ENCODE peak calls at places on chromosomes 6 and 20, in eight cellular contexts. S is BJ, O is neural crest cell, M is heart left ventricle, I is hepatocyte, Z is transverse colon, X is RWPE1, U is H9. N is an unnamed sample.

GRCh38 chr6:149454405-149454848 is 30.4 kb downstream of the ZC3H12D start:
- DNase-seq in S (peak), O (no peak), M (peak), I (peak), Z (peak), X (peak), U (no peak), N (no peak)

GRCh38 chr6:17986656-17987575 is 519 bp downstream of the KIF13A start:
- DNase-seq in S (no peak), O (peak), M (peak), I (peak), Z (peak), X (peak), U (peak), N (peak)

GRCh38 chr6:144550392-144550791 is 265.3 kb downstream of the UTRN start:
- DNase-seq in S (no peak), O (no peak), M (no peak), I (no peak), Z (no peak), X (no peak), U (no peak), N (no peak)

GRCh38 chr20:34022154-34022842 is 28.6 kb downstream of the RALY start:
- DNase-seq in S (no peak), O (no peak), M (no peak), I (peak), Z (no peak), X (peak), U (no peak), N (no peak)

GRCh38 chr6:30485236-30485635 is 4.1 kb upstream of the HLA-E start:
- DNase-seq in S (no peak), O (no peak), M (no peak), I (no peak), Z (no peak), X (no peak), U (no peak), N (no peak)

GRCh38 chr6:109420751-109421150 is 19.7 kb downstream of the PPIL6 start:
- DNase-seq in S (no peak), O (no peak), M (no peak), I (no peak), Z (no peak), X (peak), U (no peak), N (no peak)

GRCh38 chr6:18211338-18211737 is 53.0 kb downstream of the DEK start:
- DNase-seq in S (no peak), O (no peak), M (no peak), I (no peak), Z (no peak), X (no peak), U (no peak), N (no peak)

GRCh38 chr20:44738779-44739477 is 6.7 kb upstream of the KCNK15 start:
- DNase-seq in S (no peak), O (peak), M (peak), I (peak), Z (peak), X (peak), U (peak), N (peak)

GRCh38 chr20:9036593-9036992 is 32.3 kb upstream of the PLCB4 start:
- DNase-seq in S (no peak), O (no peak), M (no peak), I (no peak), Z (no peak), X (peak), U (no peak), N (no peak)

GRCh38 chr20:49323622-49324238 is 45.9 kb upstream of the ZNFX1 start:
- DNase-seq in S (peak), O (no peak), M (no peak), I (peak), Z (no peak), X (peak), U (peak), N (peak)

GRCh38 chr6:139592011-139592410 is 217.6 kb upstream of the CITED2 start:
- DNase-seq in S (no peak), O (no peak), M (no peak), I (no peak), Z (no peak), X (no peak), U (no peak), N (no peak)

GRCh38 chr20:35344354-35344837 is 52.2 kb upstream of the FAM83C start:
- DNase-seq in S (no peak), O (no peak), M (no peak), I (peak), Z (peak), X (peak), U (no peak), N (no peak)

DNA sequence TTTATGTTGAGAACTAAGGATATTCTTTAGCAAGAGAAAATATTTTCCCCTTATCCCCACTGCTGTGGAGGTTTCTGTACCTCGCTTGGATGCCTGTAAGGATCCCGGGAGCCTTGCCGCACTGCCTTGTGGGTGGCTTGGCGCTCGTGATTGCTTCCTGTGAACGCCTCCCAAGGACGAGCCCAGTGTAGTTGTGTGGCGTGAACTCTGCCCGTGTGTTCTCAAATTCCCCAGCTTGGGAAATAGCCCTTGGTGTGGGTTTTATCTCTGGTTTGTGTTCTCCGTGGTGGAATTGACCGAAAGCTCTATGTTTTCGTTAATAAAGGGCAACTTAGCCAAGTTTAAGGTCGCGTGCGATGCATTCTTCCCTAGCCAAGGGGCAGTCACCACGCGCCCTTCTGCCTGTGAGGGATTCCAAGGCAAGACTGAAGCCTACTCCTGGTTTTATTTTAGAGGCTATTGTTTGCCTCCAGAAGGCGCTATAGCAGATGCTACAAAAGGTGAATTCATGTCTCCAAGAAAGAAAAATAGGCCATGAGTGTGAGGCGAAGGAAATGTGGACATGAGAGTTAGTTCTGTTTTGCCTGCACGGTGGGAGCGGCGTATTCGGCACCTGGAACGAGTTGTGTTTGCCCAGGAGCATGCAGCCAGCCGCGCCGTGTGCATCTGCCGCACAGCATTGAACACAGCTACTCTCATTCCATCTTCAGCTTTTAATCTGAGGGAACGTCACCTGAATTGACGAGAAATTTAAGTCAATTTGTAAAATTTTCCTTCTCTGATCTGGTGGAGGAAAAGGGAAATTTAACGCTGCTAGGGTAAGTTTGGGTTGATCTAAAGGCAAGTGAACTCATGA is 40.3 kb upstream of the IRF4 start:
- DNase-seq in S (no peak), O (no peak), M (no peak), I (no peak), Z (no peak), X (no peak), U (no peak), N (no peak)
- TF ChIP-seq CTCF in S (no peak), O (no peak), M (no peak), I (no peak), Z (no peak), X (no peak), U (peak), N (no peak)

GRCh38 chr20:63441777-63442493 is 30.5 kb downstream of the KCNQ2 start:
- DNase-seq in S (no peak), O (peak), M (peak), I (peak), Z (peak), X (peak), U (peak), N (peak)
- TF ChIP-seq CTCF in S (peak), O (peak), M (peak), I (peak), Z (peak), X (peak), U (peak), N (peak)

GRCh38 chr20:63483834-63484233 is 11.4 kb upstream of the KCNQ2 start:
- DNase-seq in S (no peak), O (no peak), M (no peak), I (no peak), Z (no peak), X (no peak), U (peak), N (no peak)
- TF ChIP-seq CTCF in S (no peak), O (no peak), M (no peak), I (no peak), Z (no peak), X (no peak), U (peak), N (no peak)

DNA sequence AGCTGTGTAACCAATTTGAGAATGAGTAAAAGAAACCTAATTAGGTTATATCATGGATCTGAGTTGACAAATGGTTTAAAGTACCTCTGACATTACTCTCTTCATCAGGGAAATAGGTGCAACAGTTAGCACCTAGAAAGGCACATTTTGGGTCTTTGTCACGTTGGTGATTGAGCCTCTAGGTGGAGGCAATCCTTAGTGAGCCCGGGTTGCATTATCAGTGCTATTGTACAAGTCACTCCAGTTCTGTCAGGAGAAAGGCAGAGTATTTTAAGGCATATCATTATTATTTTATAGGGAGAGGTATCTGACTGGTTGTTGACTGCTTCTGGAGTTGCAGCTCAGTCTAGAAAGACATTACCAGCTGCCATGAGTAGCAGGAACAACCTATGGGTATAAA is 54.9 kb downstream of the TRIM27 start:
- DNase-seq in S (no peak), O (no peak), M (no peak), I (no peak), Z (no peak), X (no peak), U (no peak), N (no peak)
- TF ChIP-seq CTCF in S (no peak), O (no peak), M (no peak), I (no peak), Z (no peak), X (no peak), U (no peak), N (no peak)

GRCh38 chr20:25991756-25992130 is 295.1 kb upstream of the ZNF337 start:
- DNase-seq in S (no peak), O (no peak), M (no peak), I (no peak), Z (no peak), X (no peak), U (no peak), N (no peak)

GRCh38 chr20:25987073-25987927 is 290.6 kb upstream of the ZNF337 start:
- DNase-seq in S (no peak), O (no peak), M (peak), I (peak), Z (peak), X (no peak), U (peak), N (peak)

GRCh38 chr20:25991051-25991755 is 294.6 kb upstream of the ZNF337 start:
- DNase-seq in S (no peak), O (no peak), M (no peak), I (no peak), Z (no peak), X (no peak), U (no peak), N (no peak)

GRCh38 chr20:25989196-25989595 is 292.5 kb upstream of the ZNF337 start:
- DNase-seq in S (no peak), O (no peak), M (no peak), I (no peak), Z (no peak), X (no peak), U (no peak), N (no peak)

GRCh38 chr20:25992146-25992545 is 295.5 kb upstream of the ZNF337 start:
- DNase-seq in S (no peak), O (no peak), M (no peak), I (no peak), Z (no peak), X (no peak), U (no peak), N (no peak)
- TF ChIP-seq CTCF in S (no peak), O (no peak), M (no peak), I (no peak), Z (no peak), X (no peak), U (no peak), N (no peak)